ENCODE peak calls at places on chromosomes 4 and X, in four cellular contexts. Z, L, Y and C are unnamed samples.

GRCh38 chrX:93791304-93791703 is 117.3 kb downstream of the FAM133A start:
- DNase-seq in Z (no peak), L (no peak), Y (no peak), C (no peak)

GRCh38 chrX:6169407-6169806 is 59.3 kb downstream of the NLGN4X start:
- DNase-seq in Z (no peak), L (no peak), Y (no peak), C (no peak)

GRCh38 chrX:17679820-17680219 is 57.5 kb upstream of the SCML1 start:
- DNase-seq in Z (no peak), L (no peak), Y (no peak), C (no peak)

GRCh38 chrX:84363674-84364073 is 138.6 kb downstream of the HDX start:
- DNase-seq in Z (no peak), L (no peak), Y (no peak), C (no peak)

GRCh38 chrX:38968344-38968743 is 167.1 kb downstream of the MID1IP1 start:
- DNase-seq in Z (no peak), L (no peak), Y (no peak), C (no peak)

GRCh38 chr4:84750260-84750955 is 167.5 kb downstream of the CDS1 start:
- DNase-seq in Z (no peak), L (no peak), Y (no peak), C (no peak)

GRCh38 chr4:60485279-60485678 is 714.8 kb upstream of the ADGRL3 start:
- DNase-seq in Z (no peak), L (no peak), Y (no peak), C (no peak)

GRCh38 chr4:8015512-8015911 is 75.9 kb upstream of the AFAP1 start:
- DNase-seq in Z (no peak), L (no peak), Y (no peak), C (no peak)

GRCh38 chrX:129540725-129541184 is 696 bp downstream of the OCRL start:
- DNase-seq in Z (peak), L (no peak), Y (no peak), C (no peak)

GRCh38 chrX:17057209-17057608 is 110.8 kb downstream of the REPS2 start:
- DNase-seq in Z (no peak), L (no peak), Y (no peak), C (no peak)

GRCh38 chr4:80446248-80446647 is 110.7 kb downstream of the CFAP299 start:
- DNase-seq in Z (no peak), L (no peak), Y (no peak), C (no peak)

GRCh38 chr4:53196872-53197759 is 168.7 kb downstream of the SCFD2 start:
- DNase-seq in Z (no peak), L (peak), Y (no peak), C (no peak)

GRCh38 chr4:55554453-55555030 is 7.8 kb upstream of the CLOCK start:
- DNase-seq in Z (no peak), L (no peak), Y (no peak), C (no peak)

GRCh38 chr4:18397681-18398080 is 376.1 kb upstream of the LCORL start:
- DNase-seq in Z (no peak), L (no peak), Y (no peak), C (no peak)

GRCh38 chr4:5752803-5753184 is 41.8 kb downstream of the EVC start:
- DNase-seq in Z (no peak), L (peak), Y (no peak), C (no peak)

GRCh38 chr4:26804876-26805275 is 55.8 kb upstream of the STIM2 start:
- DNase-seq in Z (no peak), L (no peak), Y (no peak), C (no peak)

GRCh38 chr4:157114671-157115070 is 38.7 kb downstream of the GLRB start:
- DNase-seq in Z (no peak), L (no peak), Y (no peak), C (no peak)

GRCh38 chr4:41880840-41881831 is 54.1 kb upstream of the TMEM33 start:
- DNase-seq in Z (no peak), L (peak), Y (no peak), C (no peak)

GRCh38 chrX:31715675-31716074 is 643.8 kb upstream of the FTHL17 start:
- DNase-seq in Z (no peak), L (no peak), Y (no peak), C (no peak)

GRCh38 chr4:173504181-173504503 is 25.9 kb downstream of the HAND2 start:
- DNase-seq in Z (no peak), L (no peak), Y (no peak), C (no peak)

GRCh38 chr4:156764145-156764544 is 207.5 kb downstream of the PDGFC start:
- DNase-seq in Z (no peak), L (no peak), Y (no peak), C (no peak)

GRCh38 chr4:1233641-1234277 is 15.2 kb downstream of the CTBP1 start:
- DNase-seq in Z (no peak), L (peak), Y (no peak), C (no peak)

GRCh38 chr4:165738571-165738970 is 134.5 kb upstream of the TLL1 start:
- DNase-seq in Z (no peak), L (no peak), Y (no peak), C (no peak)

GRCh38 chr4:182642831-182643230 is 274.4 kb downstream of the DCTD start:
- DNase-seq in Z (no peak), L (no peak), Y (no peak), C (no peak)

GRCh38 chr4:146330392-146330791 is 116.1 kb downstream of the REELD1 start:
- DNase-seq in Z (no peak), L (no peak), Y (no peak), C (no peak)

GRCh38 chr4:109077486-109077885 is 225.0 kb downstream of the COL25A1 start:
- DNase-seq in Z (no peak), L (no peak), Y (no peak), C (no peak)

GRCh38 chr4:2243682-2244380 is 1.9 kb upstream of the HAUS3 start:
- DNase-seq in Z (no peak), L (peak), Y (peak), C (peak)

GRCh38 chr4:54683616-54684346 is 26.0 kb downstream of the KIT start:
- DNase-seq in Z (peak), L (no peak), Y (no peak), C (peak)

GRCh38 chrX:3960952-3961351 is 247.5 kb upstream of the PRKX start:
- DNase-seq in Z (no peak), L (no peak), Y (no peak), C (no peak)

GRCh38 chrX:3963980-3964379 is 250.5 kb upstream of the PRKX start:
- DNase-seq in Z (no peak), L (no peak), Y (no peak), C (no peak)

DNA sequence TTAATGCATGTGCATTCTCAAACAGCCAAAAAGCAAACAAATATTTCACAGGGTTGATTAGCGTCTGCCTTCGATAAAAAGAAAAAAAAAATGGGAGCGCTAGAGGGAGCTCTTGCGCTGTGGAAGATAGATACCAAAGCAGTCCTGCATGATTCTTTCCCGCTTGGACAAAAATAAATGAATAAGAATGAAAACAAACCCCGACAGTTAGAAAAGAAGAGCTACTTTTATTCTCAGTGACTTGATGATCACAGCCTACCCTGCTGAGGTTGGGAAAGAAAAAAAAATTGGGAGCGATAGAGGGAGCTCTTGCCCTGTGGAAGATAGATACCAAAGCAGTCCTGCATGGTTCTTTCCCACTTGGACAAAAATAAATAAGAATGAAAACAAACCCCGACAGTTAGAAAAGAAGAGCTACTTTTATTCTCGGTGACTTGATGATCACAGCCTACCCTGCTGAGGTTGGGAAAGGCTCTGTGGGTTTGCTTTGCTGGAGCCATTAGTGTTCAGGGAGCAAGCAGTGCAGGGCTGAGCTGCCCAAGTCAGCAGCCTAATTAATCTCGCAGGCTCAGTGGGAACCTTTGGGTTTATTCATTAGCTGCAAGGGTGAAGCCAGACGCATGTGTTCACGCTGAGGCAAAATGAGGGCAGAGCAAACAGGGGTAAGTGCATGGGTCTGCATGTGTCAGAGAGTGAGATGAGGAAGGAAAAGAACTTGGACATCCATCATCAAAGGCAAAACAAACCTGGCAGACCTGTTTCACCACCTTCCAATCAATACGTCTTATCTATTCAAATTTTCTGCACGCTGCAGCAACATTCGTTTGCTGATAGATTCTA is 249.3 kb upstream of the PRKX start:
- DNase-seq in Z (no peak), L (peak), Y (peak), C (peak)
- TF ChIP-seq CTCF in Z (peak), L (peak), Y (peak), C (peak)

GRCh38 chr4:49032440-49033161 is 46.5 kb downstream of the CWH43 start:
- DNase-seq in Z (peak), L (no peak), Y (peak), C (peak)
- TF ChIP-seq CTCF in Z (peak), L (no peak), Y (peak), C (peak)

GRCh38 chr4:136863756-136864155 is 668.5 kb downstream of the PCDH18 start:
- DNase-seq in Z (peak), L (no peak), Y (no peak), C (no peak)
- TF ChIP-seq CTCF in Z (no peak), L (no peak), Y (no peak), C (no peak)

DNA sequence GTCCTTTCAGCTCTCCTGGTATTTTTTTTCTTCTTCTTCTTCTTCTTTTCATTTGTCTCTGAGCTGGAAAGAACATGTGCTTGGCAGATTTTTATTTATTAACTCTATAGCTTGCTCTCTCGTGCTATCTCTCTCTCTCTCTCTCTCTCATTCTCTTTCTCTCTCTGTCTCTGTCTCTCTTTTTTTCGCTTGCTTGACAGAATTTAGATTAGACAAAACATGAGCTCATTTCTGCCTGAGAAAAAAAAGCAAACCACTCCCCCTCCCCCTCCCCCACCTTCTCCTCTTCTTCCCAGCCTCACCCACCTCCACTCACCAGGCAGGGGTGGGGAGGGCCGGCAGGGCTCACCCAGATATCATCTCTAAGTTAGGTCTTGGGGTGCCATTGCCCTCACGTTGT is 81.5 kb downstream of the PJA1 start:
- DNase-seq in Z (no peak), L (no peak), Y (no peak), C (no peak)
- TF ChIP-seq CTCF in Z (no peak), L (no peak), Y (no peak), C (no peak)

GRCh38 chrX:49292400-49293362 is 10.8 kb upstream of the GAGE10 start:
- DNase-seq in Z (no peak), L (no peak), Y (no peak), C (no peak)

GRCh38 chrX:49286581-49286980 is 16.9 kb upstream of the GAGE10 start:
- DNase-seq in Z (no peak), L (no peak), Y (no peak), C (no peak)

GRCh38 chrX:49287665-49288064 is 15.8 kb upstream of the GAGE10 start:
- DNase-seq in Z (no peak), L (no peak), Y (no peak), C (no peak)

GRCh38 chrX:49290215-49290614 is 13.2 kb upstream of the GAGE10 start:
- DNase-seq in Z (no peak), L (no peak), Y (no peak), C (no peak)

GRCh38 chrX:49291615-49292337 is 11.7 kb upstream of the GAGE10 start:
- DNase-seq in Z (peak), L (peak), Y (peak), C (peak)
- TF ChIP-seq CTCF in Z (peak), L (peak), Y (peak), C (peak)